ENCODE peak calls at places on chromosomes 6 and 20, in four cellular contexts. U, Q, C and L are unnamed samples.

GRCh38 chr6:49001856-49002255 is 461.2 kb downstream of the MMUT start:
- DNase-seq in Q (no peak), U (no peak), C (no peak), L (no peak)

GRCh38 chr20:57957397-57958049 is 247.7 kb upstream of the PMEPA1 start:
- DNase-seq in C (no peak), Q (no peak), U (no peak), L (peak)

GRCh38 chr20:7775072-7775471 is 165.2 kb downstream of the HAO1 start:
- DNase-seq in U (no peak), C (no peak), Q (no peak), L (no peak)

GRCh38 chr6:41072836-41073202 is at the start of gene NFYA:
- DNase-seq in U (no peak), Q (peak), C (peak), L (peak)

GRCh38 chr20:21368791-21369190 is 28.5 kb downstream of the NKX2-4 start:
- DNase-seq in U (no peak), C (no peak), Q (no peak), L (no peak)

GRCh38 chr6:47278545-47278944 is 31.2 kb downstream of the TNFRSF21 start:
- DNase-seq in C (no peak), U (no peak), Q (no peak), L (no peak)

GRCh38 chr6:169986171-169986847 is 234.9 kb downstream of the ERMARD start:
- DNase-seq in Q (no peak), C (no peak), U (no peak), L (no peak)

GRCh38 chr6:26214826-26215199 is 127.6 kb downstream of the HFE start:
- DNase-seq in Q (no peak), C (no peak), U (no peak), L (no peak)

GRCh38 chr6:71287038-71287437 is 1.6 kb upstream of the OGFRL1 start:
- DNase-seq in U (no peak), C (no peak), Q (no peak), L (no peak)

GRCh38 chr20:3209946-3210317 is 634 bp downstream of the ITPA start:
- DNase-seq in Q (no peak), C (no peak), U (no peak), L (no peak)

GRCh38 chr6:124958759-124959354 is 3.4 kb upstream of the RNF217 start:
- DNase-seq in U (no peak), Q (peak), C (no peak), L (no peak)

GRCh38 chr6:107768044-107768443 is 56.1 kb downstream of the SCML4 start:
- DNase-seq in Q (no peak), U (no peak), C (no peak), L (no peak)

GRCh38 chr6:131819507-131820228 is 11.8 kb downstream of the ENPP1 start:
- DNase-seq in C (no peak), U (no peak), Q (peak), L (no peak)

GRCh38 chr20:38471245-38471644 is 1.4 kb upstream of the RALGAPB start:
- DNase-seq in Q (no peak), C (no peak), U (no peak), L (no peak)

GRCh38 chr20:10109621-10110020 is 74.8 kb downstream of the ANKEF1 start:
- DNase-seq in Q (no peak), C (no peak), U (no peak), L (no peak)

GRCh38 chr6:167915139-167915538 is 82.3 kb upstream of the KIF25 start:
- DNase-seq in C (no peak), U (no peak), Q (no peak), L (no peak)

GRCh38 chr20:64113444-64113775 is 6.0 kb upstream of the NPBWR2 start:
- DNase-seq in U (no peak), Q (no peak), C (no peak), L (no peak)

DNA sequence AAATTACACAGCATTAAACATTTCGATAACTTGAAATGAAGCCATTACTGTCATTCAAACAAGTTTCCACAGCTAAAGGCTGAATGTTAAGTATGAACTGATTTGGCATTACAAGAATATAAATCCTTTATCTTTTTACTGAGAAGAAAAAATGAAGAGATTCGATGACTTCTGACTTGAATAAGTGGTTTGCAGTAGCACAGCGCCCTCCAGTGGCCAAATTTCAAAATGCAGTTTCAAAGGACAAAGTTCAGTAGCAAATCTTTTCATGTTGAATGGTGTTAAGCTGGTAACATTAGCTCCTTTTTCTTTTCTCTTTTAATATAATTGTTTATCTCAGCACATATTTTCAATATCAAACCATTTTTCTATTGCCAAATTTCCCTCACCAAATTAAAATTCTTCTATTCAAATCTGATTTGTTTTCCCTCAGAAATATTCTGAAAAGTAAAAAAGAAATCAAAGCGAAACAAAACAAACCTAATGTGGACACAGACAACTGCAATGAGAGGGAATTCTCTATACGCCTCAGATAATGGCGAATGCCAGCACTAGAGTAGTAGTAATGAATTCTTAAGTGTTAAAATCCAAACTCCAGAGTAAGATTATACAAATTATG is 145.7 kb downstream of the BTBD9 start:
- DNase-seq in Q (peak), U (peak), C (peak), L (peak)
- TF ChIP-seq CTCF in Q (peak), U (peak), C (peak), L (peak)

GRCh38 chr20:33211817-33212424 is 5.2 kb upstream of the BPIFA3 start:
- DNase-seq in C (peak), U (peak), Q (peak), L (peak)
- TF ChIP-seq CTCF in C (peak), U (peak), Q (peak), L (peak)

GRCh38 chr6:35330541-35331119 is 11.7 kb upstream of the PPARD start:
- DNase-seq in U (no peak), Q (no peak), C (no peak), L (no peak)

GRCh38 chr6:35328108-35328723 is 14.1 kb upstream of the PPARD start:
- DNase-seq in U (no peak), Q (no peak), C (no peak), L (no peak)

GRCh38 chr6:35327349-35328027 is 14.9 kb upstream of the PPARD start:
- DNase-seq in Q (peak), U (peak), C (peak), L (peak)
- TF ChIP-seq CTCF in Q (peak), U (peak), C (peak), L (peak)

GRCh38 chr20:51864967-51865366 is 62.6 kb upstream of the SALL4 start:
- DNase-seq in Q (no peak), C (peak), U (no peak), L (no peak)
- TF ChIP-seq CTCF in Q (no peak), C (no peak), U (no peak), L (no peak)

GRCh38 chr6:150670311-150670710 is 70.6 kb downstream of the PLEKHG1 start:
- DNase-seq in C (peak), Q (no peak), U (no peak), L (no peak)
- TF ChIP-seq CTCF in C (peak), Q (peak), U (no peak), L (no peak)

GRCh38 chr6:4853782-4854511 is 77.7 kb downstream of the CDYL start:
- DNase-seq in U (no peak), C (no peak), Q (no peak), L (no peak)

GRCh38 chr6:4861564-4861963 is 85.4 kb downstream of the CDYL start:
- DNase-seq in Q (no peak), U (no peak), C (no peak), L (no peak)

GRCh38 chr6:4860387-4860786 is 84.2 kb downstream of the CDYL start:
- DNase-seq in Q (no peak), U (no peak), C (no peak), L (no peak)

GRCh38 chr6:4856779-4857178 is 80.6 kb downstream of the CDYL start:
- DNase-seq in Q (no peak), C (no peak), U (no peak), L (no peak)

DNA sequence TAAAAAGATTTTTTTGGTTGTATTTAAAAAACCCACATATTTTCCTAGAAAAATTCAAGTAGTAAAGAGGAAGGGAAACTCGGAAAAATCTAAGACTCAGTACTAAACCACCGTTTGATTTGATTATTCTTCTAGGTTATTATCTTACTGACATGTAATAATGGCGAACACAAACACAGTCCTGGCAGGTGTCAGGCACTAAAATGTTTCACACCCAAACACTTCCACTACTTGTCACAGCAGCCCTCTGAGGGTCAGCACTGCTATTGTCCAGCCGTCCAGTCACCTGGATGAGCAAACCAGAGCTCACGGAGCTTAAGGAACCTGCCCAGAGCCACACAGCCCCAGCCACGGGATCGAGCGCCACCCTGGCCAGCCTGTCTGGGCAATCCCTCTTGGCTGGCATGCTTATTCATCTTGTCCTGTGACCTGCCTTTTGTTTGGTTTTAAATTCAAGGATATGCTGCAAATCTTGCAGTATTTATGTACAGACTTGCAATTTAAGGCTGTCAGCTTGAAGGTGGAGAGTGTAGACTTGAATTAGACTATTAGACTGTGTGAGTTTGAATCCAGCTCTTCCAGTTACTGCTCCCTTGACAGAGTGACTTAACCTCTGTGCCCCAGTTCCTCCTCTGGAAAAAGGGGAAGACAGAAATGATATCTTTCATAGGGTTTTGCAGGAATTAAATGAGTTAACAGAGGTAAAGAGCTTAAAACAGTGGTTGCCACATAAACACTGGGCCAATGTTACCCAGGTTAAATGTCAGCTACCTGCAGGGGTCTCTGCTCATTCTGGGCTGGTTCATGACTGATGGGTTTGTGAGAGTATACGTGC is 82.2 kb downstream of the CDYL start:
- DNase-seq in C (no peak), Q (no peak), U (no peak), L (no peak)
- TF ChIP-seq CTCF in C (no peak), Q (no peak), U (no peak), L (no peak)

GRCh38 chr6:17280552-17281090 is 540 bp upstream of the RBM24 start:
- DNase-seq in Q (peak), U (peak), C (peak), L (peak)
- TF ChIP-seq CTCF in Q (no peak), U (no peak), C (no peak), L (no peak)